ENCODE peak calls at places on chromosomes 4 and X, in six cellular contexts. G, M, R, J, H and T are unnamed samples.

GRCh38 chr4:2090642-2091041 is 31.5 kb downstream of the NAT8L start:
- DNase-seq in G (no peak), M (no peak), R (no peak), J (no peak), H (no peak), T (no peak)

GRCh38 chr4:14529653-14530052 is 472.6 kb upstream of the CPEB2 start:
- DNase-seq in G (peak), M (no peak), R (no peak), J (peak), H (peak), T (no peak)

GRCh38 chrX:74537011-74537390 is 77.4 kb downstream of the RLIM start:
- DNase-seq in G (peak), M (peak), R (no peak), J (peak), H (peak), T (no peak)

GRCh38 chrX:150200820-150201287 is 162.3 kb upstream of the MAMLD1 start:
- DNase-seq in G (peak), M (peak), R (peak), J (peak), H (peak), T (peak)

GRCh38 chrX:107935664-107936433 is 46.3 kb downstream of the TEX13B start:
- DNase-seq in G (no peak), M (no peak), R (no peak), J (peak), H (peak), T (no peak)

GRCh38 chrX:23854945-23855344 is 52.8 kb downstream of the APOO start:
- DNase-seq in G (no peak), M (no peak), R (no peak), J (peak), H (peak), T (no peak)

GRCh38 chrX:10015711-10016515 is 48.8 kb downstream of the CLDN34 start:
- DNase-seq in G (no peak), M (no peak), R (peak), J (no peak), H (peak), T (peak)

GRCh38 chr4:184417802-184418511 is 56.4 kb downstream of the IRF2 start:
- DNase-seq in G (peak), M (no peak), R (no peak), J (peak), H (peak), T (peak)

GRCh38 chr4:158155656-158156356 is 17.0 kb downstream of the GASK1B start:
- DNase-seq in G (peak), M (no peak), R (no peak), J (no peak), H (no peak), T (no peak)

GRCh38 chrX:107684956-107685385 is 56.7 kb downstream of the PRPS1 start:
- DNase-seq in G (peak), M (peak), R (peak), J (peak), H (peak), T (no peak)

GRCh38 chrX:51569561-51569960 is 49.2 kb downstream of the CENPVL3 start:
- DNase-seq in G (no peak), M (no peak), R (no peak), J (peak), H (no peak), T (no peak)

GRCh38 chr4:120977435-120977997 is 55.0 kb upstream of the PRDM5 start:
- DNase-seq in G (peak), M (no peak), R (no peak), J (peak), H (peak), T (no peak)

GRCh38 chr4:104524591-104524990 is 29.9 kb upstream of the CXXC4 start:
- DNase-seq in G (peak), M (no peak), R (no peak), J (peak), H (no peak), T (no peak)

GRCh38 chr4:151029537-151029936 is 14.5 kb upstream of the LRBA start:
- DNase-seq in G (no peak), M (no peak), R (no peak), J (no peak), H (no peak), T (no peak)

GRCh38 chr4:47490550-47490949 is 5.5 kb downstream of the ATP10D start:
- DNase-seq in G (peak), M (no peak), R (no peak), J (peak), H (peak), T (peak)

GRCh38 chrX:150238656-150239382 is 124.3 kb upstream of the MAMLD1 start:
- DNase-seq in G (no peak), M (no peak), R (no peak), J (no peak), H (no peak), T (no peak)

GRCh38 chr4:161601011-161601410 is 562.8 kb downstream of the FSTL5 start:
- DNase-seq in G (no peak), M (no peak), R (no peak), J (no peak), H (no peak), T (no peak)

GRCh38 chr4:20829958-20830357 is 129.7 kb downstream of the PACRGL start:
- DNase-seq in G (no peak), M (no peak), R (no peak), J (peak), H (peak), T (no peak)

GRCh38 chr4:77045490-77045889 is 30.3 kb downstream of the CCNI start:
- DNase-seq in G (peak), M (no peak), R (no peak), J (peak), H (peak), T (no peak)

GRCh38 chr4:173525118-173526033 is 4.7 kb downstream of the HAND2 start:
- DNase-seq in G (no peak), M (no peak), R (no peak), J (peak), H (peak), T (no peak)

GRCh38 chr4:170011921-170012628 is 14.1 kb downstream of the MFAP3L start:
- DNase-seq in G (no peak), M (no peak), R (no peak), J (no peak), H (no peak), T (no peak)

DNA sequence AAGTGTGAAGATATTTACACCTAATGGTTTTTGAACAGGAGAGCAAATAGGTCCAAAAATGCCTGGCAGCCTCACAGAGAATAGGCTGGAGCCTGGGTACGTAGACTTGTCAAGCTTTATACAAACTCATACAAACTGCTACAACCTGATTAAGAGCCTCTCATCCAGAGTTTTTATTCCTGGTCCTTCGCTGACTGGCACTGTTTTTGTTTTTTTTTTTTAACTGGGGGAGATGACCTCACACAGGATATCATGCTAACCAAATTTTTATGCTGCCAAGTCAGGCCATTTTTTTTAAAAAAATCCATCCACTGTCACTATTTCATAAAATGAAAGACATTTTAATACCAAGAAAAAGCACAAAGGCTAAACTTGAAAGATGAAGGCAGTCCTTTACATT is 1.9 kb downstream of the FAM114A1 start:
- DNase-seq in G (no peak), M (no peak), R (no peak), J (peak), H (peak), T (no peak)
- H3K4me3 ChIP-seq in G (peak), M (peak), R (peak), J (peak), H (no peak), T (no peak)

DNA sequence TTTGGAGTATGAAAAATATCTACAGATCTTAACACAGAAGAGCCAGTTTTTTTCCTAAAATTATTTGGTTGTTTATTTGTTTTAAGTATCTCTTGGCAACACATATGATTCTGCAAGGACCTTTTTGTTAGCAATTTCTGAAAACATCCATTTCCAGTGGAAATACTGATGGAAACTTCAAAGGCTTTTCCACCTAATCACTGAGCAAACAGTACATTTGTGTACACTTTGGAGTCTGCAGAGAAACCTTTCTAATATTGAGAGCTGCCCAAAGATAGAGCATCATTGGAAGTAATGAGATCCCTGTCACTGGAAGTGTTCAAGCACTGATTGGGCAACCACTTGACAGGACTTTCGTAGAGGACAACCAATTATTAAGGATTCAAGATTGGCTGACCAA is 69.7 kb upstream of the TFDP3 start:
- DNase-seq in G (no peak), M (no peak), R (no peak), J (no peak), H (no peak), T (no peak)
- H3K4me3 ChIP-seq in G (no peak), M (no peak), R (no peak), J (no peak), H (no peak), T (no peak)

DNA sequence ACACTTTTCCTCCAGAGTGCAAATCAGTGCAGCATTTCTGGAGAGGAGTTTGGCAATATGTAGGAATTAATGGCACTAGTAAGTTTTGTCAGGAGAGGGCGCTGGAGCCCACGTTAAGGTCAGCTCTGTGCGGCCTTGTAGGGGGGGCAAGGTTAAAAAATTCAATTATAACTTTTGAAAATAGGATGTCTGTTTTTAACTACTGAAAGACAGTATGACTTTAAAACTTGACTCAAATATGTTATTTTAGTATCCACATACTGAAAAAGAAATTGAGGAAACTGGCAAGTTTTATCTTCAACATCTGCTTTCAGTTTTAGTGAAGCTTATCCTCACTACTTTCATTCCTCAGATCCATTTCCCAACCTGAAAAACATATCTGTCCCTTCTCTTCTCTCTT is 30.9 kb upstream of the HSD17B13 start:
- DNase-seq in G (peak), M (no peak), R (no peak), J (peak), H (peak), T (peak)
- H3K4me3 ChIP-seq in G (no peak), M (no peak), R (no peak), J (no peak), H (no peak), T (no peak)

DNA sequence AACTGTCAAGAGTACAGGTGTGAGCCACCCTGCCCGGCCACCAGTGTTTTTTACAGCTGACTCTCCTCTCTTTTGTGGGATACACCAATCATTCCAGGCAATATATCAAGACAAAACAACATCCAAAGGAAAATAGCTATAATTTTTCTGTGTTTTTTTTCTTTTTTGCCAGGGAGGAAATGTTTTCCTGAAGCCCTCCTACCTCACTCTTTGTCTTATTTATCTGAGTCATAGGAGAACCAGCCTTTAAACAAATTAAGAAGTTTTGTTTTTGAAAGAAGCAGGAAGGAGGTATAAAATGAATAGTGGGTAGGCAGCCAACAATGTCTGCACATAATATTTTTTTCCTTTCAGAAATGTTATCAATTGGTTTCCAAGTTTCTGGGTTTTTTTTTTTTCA is 493.9 kb downstream of the CCSER1 start:
- DNase-seq in G (no peak), M (no peak), R (no peak), J (no peak), H (no peak), T (no peak)
- H3K4me3 ChIP-seq in G (no peak), M (no peak), R (no peak), J (no peak), H (no peak), T (no peak)

DNA sequence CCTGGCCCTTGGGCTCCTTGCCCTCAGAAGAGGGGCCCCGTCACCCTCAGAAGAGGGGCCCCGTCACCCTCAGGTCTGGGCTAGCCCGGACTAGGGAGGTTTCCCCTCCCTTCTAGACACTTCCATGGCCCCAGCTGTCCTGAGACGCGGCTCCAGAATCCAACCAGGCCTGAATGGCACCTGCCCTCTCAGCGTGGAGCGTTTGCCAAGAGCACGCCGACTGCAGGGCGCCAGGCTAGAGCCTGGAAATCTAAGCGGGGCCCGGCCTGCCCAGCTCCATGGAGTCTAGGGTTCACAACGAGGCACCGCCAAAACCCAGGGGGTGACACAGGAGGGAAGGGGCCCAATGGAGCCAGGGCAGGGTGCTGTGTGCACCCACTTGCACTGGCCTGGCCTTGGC is 7.8 kb upstream of the ATP2B3 start:
- DNase-seq in G (no peak), M (no peak), R (no peak), J (no peak), H (no peak), T (no peak)
- H3K4me3 ChIP-seq in G (no peak), M (no peak), R (no peak), J (no peak), H (no peak), T (no peak)

GRCh38 chrX:57406149-57406548 is 119.6 kb downstream of the FAAH2 start:
- DNase-seq in G (no peak), M (no peak), R (no peak), J (no peak), H (no peak), T (no peak)
- H3K4me3 ChIP-seq in G (no peak), M (no peak), R (no peak), J (no peak), H (no peak), T (no peak)

GRCh38 chrX:119729408-119730201 is 28.8 kb upstream of the SOWAHD start:
- DNase-seq in G (peak), M (peak), R (peak), J (peak), H (peak), T (peak)

GRCh38 chrX:119734897-119735339 is 23.5 kb upstream of the SOWAHD start:
- DNase-seq in G (no peak), M (peak), R (no peak), J (no peak), H (peak), T (peak)

GRCh38 chrX:119736206-119736764 is 22.1 kb upstream of the SOWAHD start:
- DNase-seq in G (no peak), M (no peak), R (no peak), J (no peak), H (no peak), T (peak)

DNA sequence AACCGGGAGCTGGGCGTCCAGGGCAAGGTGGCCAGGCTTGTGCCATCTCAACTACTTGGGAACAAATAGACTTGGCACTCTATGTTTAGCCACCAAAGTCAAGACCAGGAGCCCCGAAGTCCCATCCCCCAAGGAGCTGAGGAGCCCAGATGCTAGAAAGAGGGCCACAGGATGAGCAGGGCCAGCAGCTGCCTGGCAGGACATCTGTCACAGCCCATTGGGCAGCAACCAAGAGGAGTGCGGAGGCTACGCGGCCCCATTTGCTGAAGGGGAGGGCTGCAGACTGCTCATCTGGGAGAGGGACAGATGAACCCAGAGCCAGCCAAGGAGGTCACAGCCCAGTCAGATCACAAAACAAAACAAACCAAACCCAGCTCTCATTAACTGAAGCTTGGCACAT is 22.9 kb upstream of the SOWAHD start:
- DNase-seq in G (no peak), M (no peak), R (no peak), J (no peak), H (no peak), T (no peak)
- H3K4me3 ChIP-seq in G (no peak), M (no peak), R (no peak), J (no peak), H (no peak), T (no peak)

GRCh38 chr4:37648084-37648817 is 37.9 kb downstream of the RELL1 start:
- DNase-seq in G (peak), M (peak), R (no peak), J (peak), H (peak), T (peak)
- H3K4me3 ChIP-seq in G (no peak), M (no peak), R (no peak), J (peak), H (no peak), T (no peak)

DNA sequence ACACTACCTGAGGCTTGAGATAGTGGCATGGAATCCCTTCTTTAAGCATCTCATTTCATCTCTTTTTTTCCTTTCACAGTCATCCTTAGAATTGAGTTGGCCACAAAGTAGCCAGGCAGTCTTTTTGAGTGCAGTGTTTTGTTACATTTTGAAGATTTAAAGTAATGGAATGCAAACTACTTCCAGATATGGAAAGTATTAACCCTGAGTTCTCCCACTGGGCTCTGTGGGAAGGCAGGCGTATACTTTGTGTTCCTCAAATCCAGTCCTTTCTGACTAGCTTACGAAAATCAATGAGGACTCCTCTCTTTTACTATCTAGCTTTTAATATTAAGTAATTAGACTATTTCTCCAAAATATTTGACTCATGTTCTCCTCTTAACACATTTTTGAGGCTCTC is 29.9 kb downstream of the PCDH10 start:
- DNase-seq in G (peak), M (no peak), R (no peak), J (no peak), H (no peak), T (no peak)
- H3K4me3 ChIP-seq in G (no peak), M (no peak), R (no peak), J (no peak), H (no peak), T (no peak)